ENCODE peak calls at places on chromosomes 4 and X, in six cellular contexts. A, Y, I, E, J and B are unnamed samples. For H3K27me3, the result is how much of the 10 kb centered on the place peaks cover.

GRCh38 chrX:69027181-69028005 is 137.9 kb downstream of the PJA1 start:
- DNase-seq in J (no peak), Y (no peak), A (peak), I (no peak), E (peak), B (no peak)

GRCh38 chr4:36255575-36255974 is 11.3 kb upstream of the ARAP2 start:
- DNase-seq in J (no peak), E (no peak), I (peak), Y (peak), A (no peak), B (no peak)

GRCh38 chr4:23458061-23458460 is 431.8 kb downstream of the PPARGC1A start:
- DNase-seq in I (no peak), Y (no peak), J (no peak), A (no peak), E (no peak), B (no peak)

GRCh38 chrX:115350696-115351408 is 61.3 kb downstream of the LUZP4 start:
- DNase-seq in E (no peak), A (no peak), J (no peak), I (no peak), Y (no peak), B (no peak)

GRCh38 chrX:70970482-70970999 is 39.6 kb upstream of the SLC7A3 start:
- DNase-seq in Y (peak), I (peak), E (no peak), J (no peak), A (peak), B (peak)

GRCh38 chrX:51456814-51457213 is 39.6 kb downstream of the NUDT11 start:
- DNase-seq in A (peak), Y (no peak), I (no peak), E (no peak), J (no peak), B (peak)

GRCh38 chrX:13533726-13534125 is 35.7 kb upstream of the EGFL6 start:
- DNase-seq in I (no peak), Y (no peak), A (peak), J (no peak), E (no peak), B (no peak)

GRCh38 chr4:113101669-113102068 is 52.2 kb downstream of the ANK2 start:
- DNase-seq in I (no peak), E (no peak), Y (no peak), J (no peak), A (peak), B (no peak)

GRCh38 chrX:94834226-94834625 is 1160.2 kb downstream of the FAM133A start:
- DNase-seq in A (no peak), I (no peak), Y (no peak), J (no peak), E (no peak), B (no peak)

GRCh38 chr4:99457270-99457669 is 22.1 kb upstream of the ADH7 start:
- DNase-seq in J (no peak), A (no peak), I (no peak), E (no peak), Y (no peak), B (peak)

GRCh38 chr4:76485450-76485849 is 50.4 kb downstream of the SHROOM3 start:
- DNase-seq in E (no peak), A (peak), I (no peak), Y (no peak), J (no peak), B (no peak)

GRCh38 chrX:11097920-11098319 is 13.2 kb upstream of the HCCS start:
- DNase-seq in E (no peak), I (no peak), J (no peak), A (no peak), Y (no peak), B (no peak)

GRCh38 chr4:122576261-122577188 is 44.3 kb downstream of the IL21 start:
- DNase-seq in E (no peak), Y (peak), J (no peak), I (peak), A (peak), B (peak)

GRCh38 chr4:174365018-174365587 is 81.4 kb downstream of the CEP44 start:
- DNase-seq in Y (peak), A (peak), I (peak), J (no peak), E (peak), B (peak)

GRCh38 chr4:78693777-78694456 is 82.2 kb upstream of the BMP2K start:
- DNase-seq in A (no peak), E (no peak), I (no peak), J (peak), Y (no peak), B (no peak)

GRCh38 chr4:37678624-37679023 is 7.6 kb downstream of the RELL1 start:
- DNase-seq in J (no peak), A (no peak), I (no peak), E (no peak), Y (no peak), B (no peak)

GRCh38 chrX:118976599-118977340 is 2.4 kb downstream of the LONRF3 start:
- DNase-seq in J (peak), I (no peak), Y (peak), E (no peak), A (peak), B (peak)

GRCh38 chrX:114581528-114582263 is 2.2 kb upstream of the HTR2C start:
- DNase-seq in E (no peak), Y (no peak), J (no peak), I (no peak), A (no peak), B (no peak)

GRCh38 chr4:89356086-89356485 is 48.5 kb upstream of the GPRIN3 start:
- DNase-seq in Y (no peak), A (no peak), E (no peak), I (no peak), J (no peak), B (no peak)

GRCh38 chr4:10033191-10033881 is 12.0 kb upstream of the SLC2A9 start:
- DNase-seq in J (peak), A (peak), I (no peak), E (peak), Y (no peak), B (no peak)

GRCh38 chrX:44043496-44043895 is 70.3 kb upstream of the NDP start:
- DNase-seq in E (no peak), J (no peak), A (no peak), I (no peak), Y (no peak), B (no peak)

GRCh38 chr4:2261110-2261852 is 628 bp downstream of the MXD4 start:
- DNase-seq in A (peak), J (peak), I (peak), E (no peak), Y (peak), B (peak)

GRCh38 chrX:23770142-23770541 is 12.8 kb upstream of the SAT1 start:
- DNase-seq in I (no peak), A (no peak), E (no peak), Y (no peak), J (no peak), B (peak)

GRCh38 chr4:147003956-147004580 is 58.4 kb upstream of the TTC29 start:
- DNase-seq in E (no peak), Y (no peak), A (no peak), J (no peak), I (no peak), B (no peak)

GRCh38 chr4:107213410-107213809 is 177.3 kb upstream of the DKK2 start:
- DNase-seq in Y (no peak), J (no peak), I (no peak), A (no peak), E (no peak), B (no peak)

GRCh38 chr4:134531013-134531412 is 329.4 kb upstream of the PABPC4L start:
- DNase-seq in Y (no peak), I (no peak), J (no peak), E (no peak), A (no peak), B (no peak)

GRCh38 chrX:97158270-97158669 is 274.6 kb downstream of the RPA4 start:
- DNase-seq in J (no peak), A (peak), E (no peak), I (no peak), Y (no peak), B (no peak)

GRCh38 chr4:55365347-55365728 is 19.3 kb downstream of the SRD5A3 start:
- DNase-seq in J (no peak), I (no peak), A (no peak), Y (no peak), E (no peak), B (no peak)

GRCh38 chr4:52869196-52869595 is 7.1 kb downstream of the RASL11B start:
- DNase-seq in Y (no peak), E (no peak), A (no peak), J (peak), I (no peak), B (no peak)

GRCh38 chr4:30717208-30718020 is 2.8 kb upstream of the PCDH7 start:
- DNase-seq in A (peak), E (no peak), Y (no peak), J (peak), I (peak), B (no peak)

GRCh38 chrX:107448625-107449468 is 605 bp upstream of the FRMPD3 start:
- DNase-seq in I (peak), E (no peak), A (peak), Y (no peak), J (no peak), B (peak)

GRCh38 chr4:171721937-171722336 is 91.3 kb upstream of the GALNTL6 start:
- DNase-seq in A (no peak), Y (no peak), J (no peak), I (no peak), E (no peak), B (no peak)

GRCh38 chrX:90883479-90883878 is 551.2 kb upstream of the PABPC5 start:
- DNase-seq in A (no peak), I (no peak), J (no peak), Y (no peak), E (no peak), B (no peak)

GRCh38 chr4:4289055-4289454 is 899 bp downstream of the LYAR start:
- DNase-seq in I (no peak), A (no peak), Y (no peak), J (no peak), E (no peak), B (peak)
- H3K27ac ChIP-seq in I (no peak), A (no peak), Y (peak), J (peak), E (no peak), B (no peak)

GRCh38 chr4:73740353-73740778 is at the start of gene CXCL8:
- DNase-seq in J (peak), Y (no peak), E (peak), I (no peak), A (peak), B (no peak)
- H3K27me3 ChIP-seq in J (under half), Y (under half), E (under half), I (under half), A (under half), B (under half)

DNA sequence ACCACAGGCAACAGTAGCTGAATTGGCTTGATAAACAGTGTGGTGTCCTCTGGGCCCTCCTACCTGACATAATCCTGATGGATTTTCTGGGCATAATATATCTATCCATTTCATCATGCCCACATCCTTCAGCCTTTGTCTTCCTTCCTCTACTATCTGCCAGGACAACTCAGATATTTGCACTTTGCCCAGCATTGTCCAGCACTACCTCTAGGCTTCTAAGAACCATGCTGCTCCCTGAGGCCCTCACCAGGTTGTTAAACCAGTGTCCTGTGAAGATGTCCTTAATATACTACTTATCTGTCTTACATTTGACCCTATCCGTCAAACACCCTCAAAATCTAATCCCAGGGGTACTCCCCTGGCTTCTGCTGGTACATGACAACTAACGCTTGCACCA is 58.2 kb upstream of the MAML3 start:
- DNase-seq in A (no peak), E (no peak), I (no peak), J (no peak), Y (no peak), B (no peak)
- H3K27ac ChIP-seq in A (no peak), E (no peak), I (no peak), J (no peak), Y (no peak), B (no peak)

GRCh38 chr4:65669981-65670330 is 333 bp downstream of the EPHA5 start:
- DNase-seq in E (no peak), Y (no peak), A (no peak), J (no peak), I (no peak), B (no peak)
- H3K27me3 ChIP-seq in E (under half), Y (under half), A (under half), J (under half), I (under half), B (under half)

DNA sequence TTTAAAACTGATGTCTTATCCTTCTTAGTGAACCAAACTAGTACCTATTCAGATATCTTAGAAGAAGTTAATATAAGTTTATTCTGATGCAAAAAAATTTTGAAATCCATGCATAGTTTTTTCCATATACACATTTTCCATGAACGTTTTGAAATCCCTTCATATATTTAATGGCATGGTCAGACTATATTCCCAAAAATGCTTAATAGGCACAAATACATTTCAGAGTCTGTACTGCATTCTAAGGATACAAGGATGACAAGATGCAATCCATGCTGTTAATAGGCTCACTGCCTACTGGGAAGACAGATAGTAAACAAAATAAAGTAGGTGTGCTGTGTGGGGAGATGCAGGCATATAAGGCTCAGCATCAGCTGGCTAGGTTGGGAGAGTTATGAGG is 33.2 kb downstream of the PROM1 start:
- DNase-seq in J (no peak), I (no peak), E (no peak), A (no peak), Y (no peak), B (no peak)
- H3K27ac ChIP-seq in J (no peak), I (no peak), E (no peak), A (no peak), Y (no peak), B (no peak)

DNA sequence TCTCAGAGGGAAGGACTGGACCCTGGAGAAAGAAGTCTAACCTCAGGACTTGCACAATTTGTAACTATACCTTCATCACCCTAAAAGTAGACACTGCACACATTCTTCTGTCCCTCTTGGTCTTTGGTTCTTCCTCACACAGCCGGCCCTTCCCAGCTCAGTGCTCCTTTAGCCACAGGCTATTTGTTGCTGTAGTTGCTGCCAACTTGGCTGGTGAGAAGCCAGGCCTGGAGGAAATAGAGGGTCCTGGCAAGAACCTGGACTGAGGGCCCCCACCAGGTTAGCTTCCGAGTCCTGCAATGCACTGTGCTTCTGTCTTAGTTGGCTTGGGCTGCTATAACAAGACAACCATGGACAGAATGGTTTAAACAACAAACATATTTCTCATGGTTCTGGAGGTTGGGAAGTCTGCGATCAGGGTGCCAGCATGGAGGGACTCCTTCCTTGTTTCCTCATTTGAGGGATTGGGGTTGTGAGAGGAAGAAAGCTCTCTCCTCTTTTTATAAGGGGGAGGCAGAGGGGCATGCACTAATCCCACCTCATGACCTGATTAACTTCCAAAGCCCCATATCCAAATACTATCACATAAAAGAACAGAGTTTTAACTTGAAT is 4.4 kb upstream of the FGF5 start:
- DNase-seq in I (no peak), Y (no peak), A (no peak), J (no peak), E (no peak), B (no peak)
- H3K27me3 ChIP-seq in I (under half), Y (under half), A (under half), J (under half), E (under half), B (under half)

DNA sequence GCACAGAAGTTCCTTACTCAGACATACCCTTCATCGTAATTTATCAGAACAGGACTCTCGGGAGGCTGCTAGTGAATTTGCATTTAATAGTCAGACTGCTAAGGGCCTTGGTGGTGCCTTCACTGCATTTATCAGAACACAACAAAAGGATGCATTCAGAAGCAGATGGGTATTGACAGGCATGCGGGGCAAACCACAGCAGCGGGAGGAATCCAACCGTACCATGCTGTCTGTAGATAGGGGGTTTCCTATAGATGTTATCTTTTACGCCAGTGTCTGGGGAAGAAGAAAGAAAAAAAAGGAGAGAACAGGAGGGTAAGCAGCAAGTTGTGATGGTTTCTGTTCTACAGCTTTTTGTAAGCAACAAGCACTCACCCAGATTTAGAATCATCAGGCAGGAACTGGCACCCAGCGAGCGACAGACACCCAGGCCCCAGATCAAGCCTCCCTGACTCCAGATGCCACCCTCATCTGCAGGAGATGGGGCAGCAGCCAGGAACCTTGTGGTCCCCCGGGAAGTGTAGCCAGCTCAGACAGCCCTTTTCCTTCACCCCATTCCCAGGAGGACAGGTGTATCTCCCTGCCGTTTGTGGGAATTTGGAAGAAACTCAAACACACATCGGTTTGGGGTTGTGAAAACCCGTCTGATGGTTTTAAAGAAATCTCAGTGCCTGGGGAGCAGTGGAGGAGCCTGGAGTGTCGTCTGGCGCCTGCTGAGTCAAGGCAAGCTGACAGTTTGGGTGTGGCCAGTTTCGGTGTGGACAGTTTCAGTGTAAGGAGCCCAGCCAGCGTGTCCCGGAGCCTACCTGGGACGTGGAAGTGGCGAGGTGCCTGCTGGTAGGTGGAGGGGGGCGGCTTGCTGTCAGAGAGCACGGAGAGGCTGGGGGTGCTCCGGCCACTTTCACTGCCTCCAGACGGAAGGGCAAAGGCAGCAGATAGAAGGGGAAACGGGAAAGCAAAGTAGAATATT is 80.0 kb upstream of the AFAP1 start:
- DNase-seq in J (no peak), Y (no peak), E (no peak), I (no peak), A (peak), B (no peak)
- H3K27ac ChIP-seq in J (no peak), Y (no peak), E (no peak), I (no peak), A (peak), B (no peak)

DNA sequence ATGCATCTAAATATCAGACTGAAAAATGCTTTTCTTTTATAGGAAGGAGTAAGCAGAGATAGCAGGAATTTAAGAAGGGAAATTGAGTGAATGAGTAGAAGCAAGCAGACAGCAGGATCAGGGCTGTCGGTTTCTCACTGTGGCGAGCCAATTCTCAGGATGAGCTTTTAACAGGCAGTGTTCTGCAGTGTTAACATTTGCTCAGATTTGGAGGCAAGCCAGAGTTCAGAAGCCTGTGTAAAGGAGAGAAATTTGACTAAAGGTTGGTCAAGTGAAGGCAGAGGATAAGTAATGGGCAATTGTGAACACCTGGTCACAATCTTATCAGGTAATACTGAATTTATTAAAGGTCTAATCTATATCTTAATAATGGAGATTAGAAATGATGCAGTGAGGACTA is 133.3 kb upstream of the MAGEB16 start:
- DNase-seq in J (no peak), E (no peak), I (no peak), Y (no peak), A (no peak), B (no peak)
- H3K27me3 ChIP-seq in J (under half), E (under half), I (under half), Y (under half), A (under half), B (under half)

GRCh38 chr4:25915359-25915716 is 1.3 kb downstream of the SMIM20 start:
- DNase-seq in E (no peak), J (no peak), A (no peak), Y (no peak), I (no peak), B (no peak)
- H3K27ac ChIP-seq in E (no peak), J (peak), A (no peak), Y (no peak), I (no peak), B (peak)

DNA sequence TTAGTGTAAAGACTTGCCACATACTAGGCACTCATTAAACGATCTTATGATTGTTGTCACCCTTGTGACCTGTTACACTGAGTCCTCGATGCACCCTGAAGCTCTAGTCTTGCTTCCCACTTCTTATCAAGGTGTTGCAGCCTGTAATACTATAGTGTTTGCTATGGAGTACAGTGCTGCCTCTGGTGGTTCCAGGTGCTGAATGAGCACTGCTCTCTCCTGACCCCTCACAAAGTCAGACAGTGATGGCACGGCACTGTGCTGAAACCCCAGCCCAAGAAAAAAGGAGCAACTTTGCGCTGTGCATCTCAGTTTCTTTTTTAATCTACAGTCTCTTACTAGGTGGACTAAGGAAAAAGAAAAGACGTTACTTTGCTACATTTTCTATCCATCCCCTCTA is 106.3 kb downstream of the GC start:
- DNase-seq in J (no peak), Y (no peak), I (no peak), A (no peak), E (no peak), B (no peak)
- H3K27me3 ChIP-seq in J (under half), Y (under half), I (under half), A (under half), E (under half), B (under half)